ENCODE peak calls at places on chromosomes 5 and 9, in ten cellular contexts. One of them, this sample, is unnamed.

GRCh38 chr5:73215525-73215890 is 42.5 kb downstream of the TMEM174 start:
- DNase-seq in A172: no peak
- DNase-seq in upper lobe of right lung: no peak
- DNase-seq in lung microvascular endothelial cell: peak
- DNase-seq in stimulated activated CD8-positive, alpha-beta memory T cell treated with anti-CD3 and anti-CD28 coated beads, Interleukin-15, amount 100 ng/mL, for 4 hours: no peak
- DNase-seq in GM04503: no peak
- DNase-seq in H54: no peak
- DNase-seq in GM23248: no peak
- DNase-seq in posterior cingulate gyrus: no peak
- DNase-seq in left cardiac atrium: no peak
- DNase-seq in this sample: no peak

GRCh38 chr5:78548216-78548615 is 100.4 kb downstream of the LHFPL2 start:
- DNase-seq in posterior cingulate gyrus: no peak
- DNase-seq in upper lobe of right lung: peak
- DNase-seq in lung microvascular endothelial cell: no peak
- DNase-seq in GM04503: no peak
- DNase-seq in left cardiac atrium: no peak
- DNase-seq in A172: no peak
- DNase-seq in stimulated activated CD8-positive, alpha-beta memory T cell treated with anti-CD3 and anti-CD28 coated beads, Interleukin-15, amount 100 ng/mL, for 4 hours: no peak
- DNase-seq in H54: no peak
- DNase-seq in GM23248: no peak
- DNase-seq in this sample: no peak

GRCh38 chr5:173926359-173926758 is 38.2 kb downstream of the CPEB4 start:
- DNase-seq in GM23248: peak
- DNase-seq in left cardiac atrium: no peak
- DNase-seq in GM04503: no peak
- DNase-seq in A172: peak
- DNase-seq in stimulated activated CD8-positive, alpha-beta memory T cell treated with anti-CD3 and anti-CD28 coated beads, Interleukin-15, amount 100 ng/mL, for 4 hours: no peak
- DNase-seq in lung microvascular endothelial cell: no peak
- DNase-seq in posterior cingulate gyrus: no peak
- DNase-seq in H54: no peak
- DNase-seq in upper lobe of right lung: no peak
- DNase-seq in this sample: no peak

GRCh38 chr5:181088289-181088688 is 42.7 kb downstream of the OR2V1 start:
- DNase-seq in H54: peak
- DNase-seq in stimulated activated CD8-positive, alpha-beta memory T cell treated with anti-CD3 and anti-CD28 coated beads, Interleukin-15, amount 100 ng/mL, for 4 hours: no peak
- DNase-seq in lung microvascular endothelial cell: peak
- DNase-seq in upper lobe of right lung: no peak
- DNase-seq in posterior cingulate gyrus: no peak
- DNase-seq in A172: no peak
- DNase-seq in left cardiac atrium: no peak
- DNase-seq in GM23248: peak
- DNase-seq in GM04503: no peak
- DNase-seq in this sample: no peak

GRCh38 chr9:131722260-131722659 is 17.6 kb downstream of the RAPGEF1 start:
- DNase-seq in H54: no peak
- DNase-seq in posterior cingulate gyrus: no peak
- DNase-seq in GM23248: no peak
- DNase-seq in upper lobe of right lung: no peak
- DNase-seq in left cardiac atrium: peak
- DNase-seq in GM04503: no peak
- DNase-seq in lung microvascular endothelial cell: no peak
- DNase-seq in A172: no peak
- DNase-seq in stimulated activated CD8-positive, alpha-beta memory T cell treated with anti-CD3 and anti-CD28 coated beads, Interleukin-15, amount 100 ng/mL, for 4 hours: no peak
- DNase-seq in this sample: no peak

GRCh38 chr9:28624771-28625170 is 1051.5 kb upstream of the C9orf72 start:
- DNase-seq in upper lobe of right lung: no peak
- DNase-seq in posterior cingulate gyrus: no peak
- DNase-seq in GM04503: no peak
- DNase-seq in GM23248: no peak
- DNase-seq in H54: no peak
- DNase-seq in left cardiac atrium: no peak
- DNase-seq in lung microvascular endothelial cell: no peak
- DNase-seq in A172: no peak
- DNase-seq in stimulated activated CD8-positive, alpha-beta memory T cell treated with anti-CD3 and anti-CD28 coated beads, Interleukin-15, amount 100 ng/mL, for 4 hours: no peak
- DNase-seq in this sample: no peak

GRCh38 chr9:14526504-14526903 is 166.7 kb downstream of the ZDHHC21 start:
- DNase-seq in upper lobe of right lung: no peak
- DNase-seq in lung microvascular endothelial cell: no peak
- DNase-seq in left cardiac atrium: no peak
- DNase-seq in A172: no peak
- DNase-seq in stimulated activated CD8-positive, alpha-beta memory T cell treated with anti-CD3 and anti-CD28 coated beads, Interleukin-15, amount 100 ng/mL, for 4 hours: no peak
- DNase-seq in GM23248: no peak
- DNase-seq in H54: no peak
- DNase-seq in posterior cingulate gyrus: no peak
- DNase-seq in GM04503: no peak
- DNase-seq in this sample: no peak

GRCh38 chr5:176481659-176482213 is 33.6 kb downstream of the FAF2 start:
- DNase-seq in GM04503: no peak
- DNase-seq in upper lobe of right lung: no peak
- DNase-seq in GM23248: no peak
- DNase-seq in stimulated activated CD8-positive, alpha-beta memory T cell treated with anti-CD3 and anti-CD28 coated beads, Interleukin-15, amount 100 ng/mL, for 4 hours: no peak
- DNase-seq in H54: no peak
- DNase-seq in posterior cingulate gyrus: no peak
- DNase-seq in A172: no peak
- DNase-seq in left cardiac atrium: no peak
- DNase-seq in lung microvascular endothelial cell: peak
- DNase-seq in this sample: no peak

GRCh38 chr5:65506961-65507360 is 25.2 kb upstream of the ADAMTS6 start:
- DNase-seq in lung microvascular endothelial cell: no peak
- DNase-seq in H54: no peak
- DNase-seq in stimulated activated CD8-positive, alpha-beta memory T cell treated with anti-CD3 and anti-CD28 coated beads, Interleukin-15, amount 100 ng/mL, for 4 hours: no peak
- DNase-seq in GM23248: peak
- DNase-seq in upper lobe of right lung: no peak
- DNase-seq in left cardiac atrium: no peak
- DNase-seq in posterior cingulate gyrus: no peak
- DNase-seq in GM04503: peak
- DNase-seq in A172: peak
- DNase-seq in this sample: no peak

GRCh38 chr5:147887026-147887627 is 8.6 kb downstream of the SCGB3A2 start:
- DNase-seq in left cardiac atrium: no peak
- DNase-seq in posterior cingulate gyrus: no peak
- DNase-seq in GM04503: no peak
- DNase-seq in lung microvascular endothelial cell: peak
- DNase-seq in upper lobe of right lung: no peak
- DNase-seq in H54: no peak
- DNase-seq in stimulated activated CD8-positive, alpha-beta memory T cell treated with anti-CD3 and anti-CD28 coated beads, Interleukin-15, amount 100 ng/mL, for 4 hours: no peak
- DNase-seq in A172: peak
- DNase-seq in GM23248: peak
- DNase-seq in this sample: no peak

GRCh38 chr9:71936066-71936465 is 24.6 kb downstream of the C9orf85 start:
- DNase-seq in GM04503: no peak
- DNase-seq in lung microvascular endothelial cell: no peak
- DNase-seq in H54: no peak
- DNase-seq in A172: no peak
- DNase-seq in posterior cingulate gyrus: no peak
- DNase-seq in stimulated activated CD8-positive, alpha-beta memory T cell treated with anti-CD3 and anti-CD28 coated beads, Interleukin-15, amount 100 ng/mL, for 4 hours: no peak
- DNase-seq in GM23248: peak
- DNase-seq in upper lobe of right lung: no peak
- DNase-seq in left cardiac atrium: no peak
- DNase-seq in this sample: no peak

GRCh38 chr5:109328626-109329025 is 81.1 kb downstream of the PJA2 start:
- DNase-seq in posterior cingulate gyrus: no peak
- DNase-seq in GM23248: peak
- DNase-seq in H54: no peak
- DNase-seq in left cardiac atrium: no peak
- DNase-seq in GM04503: no peak
- DNase-seq in upper lobe of right lung: no peak
- DNase-seq in A172: peak
- DNase-seq in lung microvascular endothelial cell: no peak
- DNase-seq in stimulated activated CD8-positive, alpha-beta memory T cell treated with anti-CD3 and anti-CD28 coated beads, Interleukin-15, amount 100 ng/mL, for 4 hours: no peak
- DNase-seq in this sample: no peak

GRCh38 chr9:78131969-78132687 is 100.5 kb upstream of the GNAQ start:
- DNase-seq in posterior cingulate gyrus: no peak
- DNase-seq in GM04503: no peak
- DNase-seq in lung microvascular endothelial cell: no peak
- DNase-seq in GM23248: peak
- DNase-seq in H54: no peak
- DNase-seq in upper lobe of right lung: no peak
- DNase-seq in left cardiac atrium: no peak
- DNase-seq in A172: peak
- DNase-seq in stimulated activated CD8-positive, alpha-beta memory T cell treated with anti-CD3 and anti-CD28 coated beads, Interleukin-15, amount 100 ng/mL, for 4 hours: no peak
- DNase-seq in this sample: no peak

GRCh38 chr9:94874316-94874715 is 147.8 kb downstream of the AOPEP start:
- DNase-seq in upper lobe of right lung: no peak
- DNase-seq in GM04503: peak
- DNase-seq in left cardiac atrium: no peak
- DNase-seq in lung microvascular endothelial cell: no peak
- DNase-seq in GM23248: peak
- DNase-seq in stimulated activated CD8-positive, alpha-beta memory T cell treated with anti-CD3 and anti-CD28 coated beads, Interleukin-15, amount 100 ng/mL, for 4 hours: no peak
- DNase-seq in A172: peak
- DNase-seq in H54: no peak
- DNase-seq in posterior cingulate gyrus: no peak
- DNase-seq in this sample: no peak

GRCh38 chr5:88391116-88391515 is 122.5 kb upstream of the TMEM161B start:
- DNase-seq in A172: no peak
- DNase-seq in lung microvascular endothelial cell: no peak
- DNase-seq in H54: no peak
- DNase-seq in GM04503: no peak
- DNase-seq in stimulated activated CD8-positive, alpha-beta memory T cell treated with anti-CD3 and anti-CD28 coated beads, Interleukin-15, amount 100 ng/mL, for 4 hours: no peak
- DNase-seq in upper lobe of right lung: no peak
- DNase-seq in GM23248: no peak
- DNase-seq in left cardiac atrium: no peak
- DNase-seq in posterior cingulate gyrus: no peak
- DNase-seq in this sample: no peak

GRCh38 chr9:131876486-131876885 is 136.6 kb upstream of the RAPGEF1 start:
- DNase-seq in upper lobe of right lung: peak
- DNase-seq in H54: no peak
- DNase-seq in stimulated activated CD8-positive, alpha-beta memory T cell treated with anti-CD3 and anti-CD28 coated beads, Interleukin-15, amount 100 ng/mL, for 4 hours: no peak
- DNase-seq in lung microvascular endothelial cell: no peak
- DNase-seq in left cardiac atrium: no peak
- DNase-seq in A172: no peak
- DNase-seq in GM04503: no peak
- DNase-seq in posterior cingulate gyrus: no peak
- DNase-seq in GM23248: no peak
- DNase-seq in this sample: peak

GRCh38 chr9:79817469-79818004 is 245.8 kb downstream of the TLE4 start:
- DNase-seq in left cardiac atrium: peak
- DNase-seq in GM04503: no peak
- DNase-seq in A172: no peak
- DNase-seq in GM23248: no peak
- DNase-seq in lung microvascular endothelial cell: no peak
- DNase-seq in posterior cingulate gyrus: no peak
- DNase-seq in upper lobe of right lung: no peak
- DNase-seq in stimulated activated CD8-positive, alpha-beta memory T cell treated with anti-CD3 and anti-CD28 coated beads, Interleukin-15, amount 100 ng/mL, for 4 hours: no peak
- DNase-seq in H54: no peak
- DNase-seq in this sample: no peak